ENCODE peak calls at places on chromosomes 7 and 10, in ten cellular contexts. O is small intestine; F is colonic mucosa; M is endothelial cell of umbilical vein; P is CD8-positive, alpha-beta T cell; N is RWPE1; Y is PC-9; D is SJSA1; G is IMR-90; Z is heart left ventricle. E is an unnamed sample.

GRCh38 chr10:29386347-29386999 is 97.6 kb downstream of the LYZL1 start:
- DNase-seq in P (no peak), Z (no peak), Y (peak; percentile 15), N (peak; percentile 45), O (peak; percentile 35), G (peak; percentile 33), M (peak; percentile 43), D (no peak), F (no peak), E (no peak)

GRCh38 chr7:84043661-84044191 is 150.9 kb downstream of the SEMA3A start:
- DNase-seq in D (no peak), F (no peak), O (no peak), N (no peak), Z (no peak), M (no peak), P (no peak), G (no peak), Y (no peak), E (no peak)

GRCh38 chr10:3740157-3740871 is 44.7 kb downstream of the KLF6 start:
- DNase-seq in G (peak; percentile 76), N (peak; percentile 71), P (no peak), M (peak; percentile 38), Z (no peak), Y (no peak), O (no peak), F (no peak), D (no peak), E (no peak)

GRCh38 chr7:157645539-157645938 is 308.7 kb downstream of the DNAJB6 start:
- DNase-seq in M (no peak), G (no peak), F (no peak), Y (no peak), N (no peak), Z (no peak), D (no peak), P (no peak), O (no peak), E (no peak)

GRCh38 chr10:94639902-94640301 is 43.6 kb upstream of the CYP2C18 start:
- DNase-seq in D (no peak), P (no peak), Y (no peak), Z (no peak), M (no peak), F (no peak), N (no peak), G (no peak), O (no peak), E (no peak)

GRCh38 chr7:44959433-44959951 is 19.3 kb downstream of the MYO1G start:
- DNase-seq in N (peak; percentile 80), P (peak; percentile 50), D (no peak), Y (peak; percentile 74), M (no peak), O (no peak), F (no peak), Z (no peak), G (peak; percentile 40), E (no peak)

GRCh38 chr10:71802235-71802634 is 28.9 kb upstream of the VSIR start:
- DNase-seq in O (no peak), D (no peak), N (no peak), M (no peak), F (no peak), Y (no peak), G (no peak), Z (no peak), P (no peak), E (no peak)

GRCh38 chr7:112399501-112399900 is 50.8 kb upstream of the IFRD1 start:
- DNase-seq in O (no peak), P (no peak), F (no peak), Z (no peak), D (no peak), G (peak; percentile 53), M (no peak), N (no peak), Y (no peak), E (no peak)

GRCh38 chr10:71860243-71861029 is 9.4 kb upstream of the PSAP start:
- DNase-seq in Z (peak; percentile 98), M (peak; percentile 98), P (no peak), O (peak; percentile 75), N (peak; percentile 97), Y (peak; percentile 92), D (peak; percentile 97), G (peak; percentile 100), F (peak; percentile 71), E (peak; percentile 83)

GRCh38 chr10:133381041-133381440 is 2.0 kb downstream of the PAOX start:
- DNase-seq in G (no peak), M (no peak), F (no peak), O (no peak), N (no peak), D (no peak), Y (no peak), Z (no peak), P (no peak), E (no peak)

GRCh38 chr7:42931447-42931833 is 534 bp downstream of the PSMA2 start:
- DNase-seq in P (no peak), N (no peak), Y (no peak), G (peak; percentile 12), D (no peak), F (no peak), Z (no peak), O (no peak), M (no peak), E (no peak)

GRCh38 chr7:79555571-79555970 is 102.1 kb upstream of the MAGI2 start:
- DNase-seq in F (no peak), O (no peak), D (no peak), N (no peak), P (no peak), Y (no peak), G (no peak), M (peak; percentile 2), Z (no peak), E (no peak)

GRCh38 chr7:11232462-11232861 is 258.8 kb downstream of the PHF14 start:
- DNase-seq in M (no peak), Y (peak; percentile 2), G (no peak), O (no peak), N (no peak), F (no peak), P (no peak), Z (no peak), D (no peak), E (no peak)

GRCh38 chr7:32618987-32619386 is 123.7 kb downstream of the AVL9 start:
- DNase-seq in F (no peak), Z (no peak), D (no peak), M (no peak), Y (no peak), G (peak; percentile 19), O (no peak), N (no peak), P (no peak), E (no peak)

GRCh38 chr7:32616625-32617024 is 121.3 kb downstream of the AVL9 start:
- DNase-seq in F (no peak), N (peak; percentile 61), M (peak; percentile 22), G (peak; percentile 74), Z (peak; percentile 67), P (no peak), D (no peak), O (no peak), Y (peak; percentile 54), E (no peak)

GRCh38 chr7:32618470-32618869 is 123.2 kb downstream of the AVL9 start:
- DNase-seq in Y (no peak), Z (no peak), N (no peak), O (no peak), M (no peak), P (no peak), F (no peak), G (no peak), D (no peak), E (no peak)
- H3K27ac ChIP-seq in Y (no peak overlapping the region), Z (no peak overlapping the region), N (no peak overlapping the region), O (no peak overlapping the region), M (no peak overlapping the region), P (no peak overlapping the region), F (no peak overlapping the region), G (no peak overlapping the region), D (no peak overlapping the region), E (no peak overlapping the region)

DNA sequence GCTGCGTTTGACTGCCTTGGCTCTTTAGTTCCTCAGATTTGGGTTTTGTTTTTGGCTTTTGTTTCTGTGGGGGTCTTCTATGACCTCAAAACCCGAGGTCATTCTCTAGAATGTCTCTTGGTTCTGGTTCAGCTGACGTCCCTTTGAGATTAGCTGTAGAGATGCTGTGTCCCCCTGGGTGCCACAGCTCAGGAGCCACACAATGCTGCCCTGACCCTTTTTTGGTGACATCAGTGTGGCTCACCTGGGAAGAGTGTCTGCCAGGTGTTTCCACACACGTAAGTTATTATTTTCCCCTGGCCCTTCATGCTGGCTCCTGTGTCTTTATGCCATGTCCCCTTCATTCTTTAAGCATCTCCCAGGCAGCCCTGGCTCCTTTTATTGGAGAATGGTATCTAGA is 89.8 kb upstream of the DDC start:
- DNase-seq in P (no peak), Y (no peak), D (no peak), M (no peak), N (no peak), O (no peak), F (no peak), Z (no peak), G (no peak), E (no peak)
- H3K27ac ChIP-seq in P (no peak overlapping the region), Y (no peak overlapping the region), D (no peak overlapping the region), M (no peak overlapping the region), N (no peak overlapping the region), O (peak overlapping the region; percentile 56), F (no peak overlapping the region), Z (no peak overlapping the region), G (no peak overlapping the region), E (no peak overlapping the region)

DNA sequence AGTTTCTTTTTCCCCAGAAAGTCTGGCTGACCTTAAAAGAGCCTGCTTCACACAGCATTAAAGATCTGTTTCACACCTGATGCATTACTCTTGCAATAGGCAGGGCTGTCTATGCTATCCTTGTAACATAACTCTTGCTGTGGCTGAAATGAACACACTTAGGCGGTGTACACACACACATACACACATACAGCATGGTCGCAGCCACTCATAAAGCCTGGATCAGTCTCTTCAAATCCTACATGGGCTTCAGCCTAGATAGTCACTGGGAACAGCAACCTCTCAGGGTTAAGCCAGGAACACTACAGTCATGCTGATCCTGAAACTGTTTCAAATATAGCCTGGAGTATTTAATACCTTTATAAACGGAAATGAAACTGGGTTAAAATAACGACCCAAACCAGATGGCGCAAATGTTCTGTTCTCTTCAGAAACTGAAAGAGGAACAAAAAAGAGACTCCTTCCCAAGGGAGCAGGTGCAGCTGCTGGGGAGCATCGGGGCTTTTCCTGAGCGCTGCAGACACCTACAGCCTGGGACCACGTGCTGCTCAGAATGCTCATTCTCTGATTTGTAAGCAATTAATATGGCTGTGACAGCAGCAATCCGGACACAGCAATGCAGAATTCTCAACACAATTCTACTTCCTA is 61.0 kb upstream of the SFMBT2 start:
- DNase-seq in M (no peak), P (no peak), Y (no peak), G (no peak), D (no peak), O (peak; percentile 13), F (peak; percentile 23), Z (no peak), N (no peak), E (no peak)
- H3K27ac ChIP-seq in M (no peak overlapping the region), P (no peak overlapping the region), Y (no peak overlapping the region), G (no peak overlapping the region), D (no peak overlapping the region), O (peak overlapping the region; percentile 69), F (peak overlapping the region; percentile 50), Z (no peak overlapping the region), N (no peak overlapping the region), E (no peak overlapping the region)

GRCh38 chr7:155809947-155810606 is 2.2 kb downstream of the SHH start:
- DNase-seq in O (no peak), N (no peak), P (no peak), Z (peak; percentile 17), F (no peak), Y (no peak), G (no peak), M (no peak), D (no peak), E (no peak)
- H3K27ac ChIP-seq in O (no peak overlapping the region), N (no peak overlapping the region), P (no peak overlapping the region), Z (no peak overlapping the region), F (peak overlapping the region; percentile 89), Y (no peak overlapping the region), G (no peak overlapping the region), M (no peak overlapping the region), D (no peak overlapping the region), E (no peak overlapping the region)

E was measured in substantia nigra.